ENCODE peak calls at places on chromosomes 5 and 9, in eight cellular contexts. One of them, this sample, is unnamed.

GRCh38 chr9:128936171-128936865 is 11.1 kb downstream of the DOLK start:
- DNase-seq in IMR-90: no peak
- DNase-seq in esophagus squamous epithelium: no peak
- DNase-seq in spleen: peak; percentile 63
- DNase-seq in body of pancreas: no peak
- DNase-seq in adrenal gland: no peak
- DNase-seq in prostate gland: no peak
- DNase-seq in stomach: no peak
- DNase-seq in this sample: no peak

GRCh38 chr5:176866913-176867312 is 32.2 kb downstream of the HK3 start:
- DNase-seq in IMR-90: no peak
- DNase-seq in esophagus squamous epithelium: no peak
- DNase-seq in spleen: no peak
- DNase-seq in body of pancreas: no peak
- DNase-seq in adrenal gland: peak; percentile 76
- DNase-seq in prostate gland: no peak
- DNase-seq in stomach: no peak
- DNase-seq in this sample: no peak

GRCh38 chr9:26975728-26976707 is 19.8 kb downstream of the IFT74 start:
- DNase-seq in IMR-90: peak; percentile 46
- DNase-seq in esophagus squamous epithelium: no peak
- DNase-seq in spleen: no peak
- DNase-seq in body of pancreas: peak; percentile 64
- DNase-seq in adrenal gland: peak; percentile 74
- DNase-seq in prostate gland: no peak
- DNase-seq in stomach: peak; percentile 38
- DNase-seq in this sample: peak; percentile 30

GRCh38 chr5:67095346-67095871 is 101.2 kb downstream of the CD180 start:
- DNase-seq in IMR-90: peak; percentile 33
- DNase-seq in esophagus squamous epithelium: no peak
- DNase-seq in spleen: no peak
- DNase-seq in body of pancreas: peak; percentile 64
- DNase-seq in adrenal gland: peak; percentile 86
- DNase-seq in prostate gland: peak; percentile 61
- DNase-seq in stomach: peak; percentile 63
- DNase-seq in this sample: peak; percentile 84

GRCh38 chr5:38468202-38468656 is 88.2 kb downstream of the LIFR start:
- DNase-seq in IMR-90: peak; percentile 97
- DNase-seq in esophagus squamous epithelium: no peak
- DNase-seq in spleen: no peak
- DNase-seq in body of pancreas: peak; percentile 40
- DNase-seq in adrenal gland: peak; percentile 62
- DNase-seq in prostate gland: no peak
- DNase-seq in stomach: no peak
- DNase-seq in this sample: no peak

GRCh38 chr5:2886531-2886930 is 135.1 kb upstream of the IRX2 start:
- DNase-seq in IMR-90: no peak
- DNase-seq in esophagus squamous epithelium: no peak
- DNase-seq in spleen: no peak
- DNase-seq in body of pancreas: no peak
- DNase-seq in adrenal gland: no peak
- DNase-seq in prostate gland: no peak
- DNase-seq in stomach: no peak
- DNase-seq in this sample: no peak

GRCh38 chr5:1488882-1489680 is 34.7 kb downstream of the LPCAT1 start:
- DNase-seq in IMR-90: peak; percentile 90
- DNase-seq in esophagus squamous epithelium: no peak
- DNase-seq in spleen: no peak
- DNase-seq in body of pancreas: peak; percentile 31
- DNase-seq in adrenal gland: no peak
- DNase-seq in prostate gland: no peak
- DNase-seq in stomach: no peak
- DNase-seq in this sample: no peak

GRCh38 chr5:53817183-53817582 is 256.7 kb downstream of the NDUFS4 start:
- DNase-seq in IMR-90: peak; percentile 10
- DNase-seq in esophagus squamous epithelium: no peak
- DNase-seq in spleen: no peak
- DNase-seq in body of pancreas: no peak
- DNase-seq in adrenal gland: no peak
- DNase-seq in prostate gland: no peak
- DNase-seq in stomach: no peak
- DNase-seq in this sample: no peak

GRCh38 chr5:130773813-130774212 is 391.2 kb downstream of the HINT1 start:
- DNase-seq in IMR-90: no peak
- DNase-seq in esophagus squamous epithelium: no peak
- DNase-seq in spleen: no peak
- DNase-seq in body of pancreas: no peak
- DNase-seq in adrenal gland: no peak
- DNase-seq in prostate gland: no peak
- DNase-seq in stomach: no peak
- DNase-seq in this sample: no peak

GRCh38 chr5:158569534-158569933 is 530.2 kb downstream of the EBF1 start:
- DNase-seq in IMR-90: no peak
- DNase-seq in esophagus squamous epithelium: no peak
- DNase-seq in spleen: no peak
- DNase-seq in body of pancreas: no peak
- DNase-seq in adrenal gland: no peak
- DNase-seq in prostate gland: no peak
- DNase-seq in stomach: no peak
- DNase-seq in this sample: no peak

GRCh38 chr9:107614765-107615164 is 125.2 kb upstream of the KLF4 start:
- DNase-seq in IMR-90: no peak
- DNase-seq in esophagus squamous epithelium: no peak
- DNase-seq in spleen: no peak
- DNase-seq in body of pancreas: no peak
- DNase-seq in adrenal gland: no peak
- DNase-seq in prostate gland: peak; percentile 9
- DNase-seq in stomach: no peak
- DNase-seq in this sample: no peak

GRCh38 chr9:107615325-107615724 is 125.8 kb upstream of the KLF4 start:
- DNase-seq in IMR-90: peak; percentile 24
- DNase-seq in esophagus squamous epithelium: no peak
- DNase-seq in spleen: no peak
- DNase-seq in body of pancreas: no peak
- DNase-seq in adrenal gland: no peak
- DNase-seq in prostate gland: no peak
- DNase-seq in stomach: no peak
- DNase-seq in this sample: no peak

GRCh38 chr9:107612136-107612535 is 122.6 kb upstream of the KLF4 start:
- DNase-seq in IMR-90: no peak
- DNase-seq in esophagus squamous epithelium: peak; percentile 3
- DNase-seq in spleen: peak; percentile 87
- DNase-seq in body of pancreas: peak; percentile 72
- DNase-seq in adrenal gland: peak; percentile 66
- DNase-seq in prostate gland: no peak
- DNase-seq in stomach: peak; percentile 29
- DNase-seq in this sample: peak; percentile 86

DNA sequence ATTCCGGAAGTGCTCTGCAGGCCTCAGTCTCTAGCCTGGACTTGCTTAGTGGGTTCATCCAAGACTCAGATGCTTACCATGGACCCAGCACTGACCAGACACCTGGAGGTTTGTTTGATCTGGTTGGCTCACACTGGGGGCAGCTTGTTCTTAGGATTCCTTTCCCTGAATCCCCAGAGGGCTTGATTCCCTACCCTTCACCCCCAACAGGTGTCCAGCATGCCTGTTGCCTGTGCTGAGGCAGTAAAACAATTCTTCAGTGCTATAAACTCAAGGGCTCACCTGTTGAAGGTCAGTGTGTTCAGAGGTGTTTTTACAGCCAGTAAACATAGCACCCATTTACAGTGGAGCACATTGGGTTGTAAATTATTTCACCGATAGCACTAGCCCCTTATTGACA is 123.7 kb upstream of the KLF4 start:
- DNase-seq in IMR-90: no peak
- DNase-seq in esophagus squamous epithelium: no peak
- DNase-seq in spleen: no peak
- DNase-seq in body of pancreas: no peak
- DNase-seq in adrenal gland: no peak
- DNase-seq in prostate gland: no peak
- DNase-seq in stomach: no peak
- DNase-seq in this sample: no peak
- TF ChIP-seq POLR2A in IMR-90: no peak
- TF ChIP-seq POLR2A in esophagus squamous epithelium: no peak
- TF ChIP-seq POLR2A in spleen: no peak
- TF ChIP-seq POLR2A in body of pancreas: no peak
- TF ChIP-seq POLR2A in adrenal gland: no peak
- TF ChIP-seq POLR2A in prostate gland: no peak
- TF ChIP-seq POLR2A in stomach: no peak
- TF ChIP-seq POLR2A in this sample: no peak

GRCh38 chr9:95111716-95112115 is 205.8 kb downstream of the FANCC start:
- DNase-seq in IMR-90: no peak
- DNase-seq in esophagus squamous epithelium: no peak
- DNase-seq in spleen: no peak
- DNase-seq in body of pancreas: no peak
- DNase-seq in adrenal gland: no peak
- DNase-seq in prostate gland: no peak
- DNase-seq in stomach: no peak
- DNase-seq in this sample: no peak

GRCh38 chr9:95115104-95115503 is 202.4 kb downstream of the FANCC start:
- DNase-seq in IMR-90: no peak
- DNase-seq in esophagus squamous epithelium: no peak
- DNase-seq in spleen: no peak
- DNase-seq in body of pancreas: no peak
- DNase-seq in adrenal gland: no peak
- DNase-seq in prostate gland: no peak
- DNase-seq in stomach: no peak
- DNase-seq in this sample: no peak

GRCh38 chr9:95112436-95113280 is 204.9 kb downstream of the FANCC start:
- DNase-seq in IMR-90: no peak
- DNase-seq in esophagus squamous epithelium: no peak
- DNase-seq in spleen: no peak
- DNase-seq in body of pancreas: no peak
- DNase-seq in adrenal gland: no peak
- DNase-seq in prostate gland: no peak
- DNase-seq in stomach: no peak
- DNase-seq in this sample: no peak

GRCh38 chr9:95116820-95117204 is 200.7 kb downstream of the FANCC start:
- DNase-seq in IMR-90: no peak
- DNase-seq in esophagus squamous epithelium: no peak
- DNase-seq in spleen: no peak
- DNase-seq in body of pancreas: no peak
- DNase-seq in adrenal gland: no peak
- DNase-seq in prostate gland: no peak
- DNase-seq in stomach: peak; percentile 60
- DNase-seq in this sample: no peak

GRCh38 chr9:95116002-95116819 is 201.3 kb downstream of the FANCC start:
- DNase-seq in IMR-90: no peak
- DNase-seq in esophagus squamous epithelium: no peak
- DNase-seq in spleen: no peak
- DNase-seq in body of pancreas: peak; percentile 51
- DNase-seq in adrenal gland: no peak
- DNase-seq in prostate gland: peak; percentile 90
- DNase-seq in stomach: peak; percentile 78
- DNase-seq in this sample: no peak
- H3K27ac ChIP-seq in IMR-90: no peak overlapping the region
- H3K27ac ChIP-seq in esophagus squamous epithelium: peak overlapping the region; percentile 55
- H3K27ac ChIP-seq in spleen: no peak overlapping the region
- H3K27ac ChIP-seq in body of pancreas: no peak overlapping the region
- H3K27ac ChIP-seq in adrenal gland: no peak overlapping the region
- H3K27ac ChIP-seq in prostate gland: peak overlapping the region; percentile 63
- H3K27ac ChIP-seq in stomach: peak overlapping the region; percentile 62
- H3K27ac ChIP-seq in this sample: no peak overlapping the region

GRCh38 chr5:96756985-96757384 is 50.8 kb downstream of the ERAP1 start:
- DNase-seq in IMR-90: no peak
- DNase-seq in esophagus squamous epithelium: no peak
- DNase-seq in spleen: no peak
- DNase-seq in body of pancreas: no peak
- DNase-seq in adrenal gland: no peak
- DNase-seq in prostate gland: no peak
- DNase-seq in stomach: no peak
- DNase-seq in this sample: no peak
- TF ChIP-seq POLR2A in IMR-90: no peak
- TF ChIP-seq POLR2A in esophagus squamous epithelium: no peak
- TF ChIP-seq POLR2A in spleen: no peak
- TF ChIP-seq POLR2A in body of pancreas: no peak
- TF ChIP-seq POLR2A in adrenal gland: no peak
- TF ChIP-seq POLR2A in prostate gland: no peak
- TF ChIP-seq POLR2A in stomach: no peak
- TF ChIP-seq POLR2A in this sample: no peak

GRCh38 chr5:134590992-134591659 is 41.5 kb downstream of the SAR1B start:
- DNase-seq in IMR-90: no peak
- DNase-seq in esophagus squamous epithelium: no peak
- DNase-seq in spleen: no peak
- DNase-seq in body of pancreas: no peak
- DNase-seq in adrenal gland: no peak
- DNase-seq in prostate gland: no peak
- DNase-seq in stomach: peak; percentile 68
- DNase-seq in this sample: no peak
- H3K27ac ChIP-seq in IMR-90: no peak overlapping the region
- H3K27ac ChIP-seq in esophagus squamous epithelium: no peak overlapping the region
- H3K27ac ChIP-seq in spleen: no peak overlapping the region
- H3K27ac ChIP-seq in body of pancreas: peak overlapping the region; percentile 57
- H3K27ac ChIP-seq in adrenal gland: no peak overlapping the region
- H3K27ac ChIP-seq in prostate gland: no peak overlapping the region
- H3K27ac ChIP-seq in stomach: no peak overlapping the region
- H3K27ac ChIP-seq in this sample: peak overlapping the region; percentile 49

GRCh38 chr9:100413839-100414420 is 13.0 kb upstream of the MSANTD3 start:
- DNase-seq in IMR-90: no peak
- DNase-seq in esophagus squamous epithelium: no peak
- DNase-seq in spleen: no peak
- DNase-seq in body of pancreas: no peak
- DNase-seq in adrenal gland: no peak
- DNase-seq in prostate gland: no peak
- DNase-seq in stomach: no peak
- DNase-seq in this sample: no peak

GRCh38 chr9:100406962-100407361 is 20.0 kb upstream of the MSANTD3 start:
- DNase-seq in IMR-90: no peak
- DNase-seq in esophagus squamous epithelium: no peak
- DNase-seq in spleen: no peak
- DNase-seq in body of pancreas: no peak
- DNase-seq in adrenal gland: no peak
- DNase-seq in prostate gland: no peak
- DNase-seq in stomach: no peak
- DNase-seq in this sample: no peak

GRCh38 chr9:100409176-100409556 is 17.8 kb upstream of the MSANTD3 start:
- DNase-seq in IMR-90: no peak
- DNase-seq in esophagus squamous epithelium: no peak
- DNase-seq in spleen: no peak
- DNase-seq in body of pancreas: no peak
- DNase-seq in adrenal gland: no peak
- DNase-seq in prostate gland: no peak
- DNase-seq in stomach: no peak
- DNase-seq in this sample: no peak

GRCh38 chr9:100408541-100409175 is 18.3 kb upstream of the MSANTD3 start:
- DNase-seq in IMR-90: no peak
- DNase-seq in esophagus squamous epithelium: no peak
- DNase-seq in spleen: no peak
- DNase-seq in body of pancreas: no peak
- DNase-seq in adrenal gland: no peak
- DNase-seq in prostate gland: no peak
- DNase-seq in stomach: no peak
- DNase-seq in this sample: no peak

GRCh38 chr9:100411472-100412270 is 15.3 kb upstream of the MSANTD3 start:
- DNase-seq in IMR-90: peak; percentile 85
- DNase-seq in esophagus squamous epithelium: peak; percentile 37
- DNase-seq in spleen: peak; percentile 95
- DNase-seq in body of pancreas: peak; percentile 96
- DNase-seq in adrenal gland: peak; percentile 94
- DNase-seq in prostate gland: peak; percentile 85
- DNase-seq in stomach: peak; percentile 91
- DNase-seq in this sample: peak; percentile 94
- TF ChIP-seq POLR2A in IMR-90: peak; percentile 32
- TF ChIP-seq POLR2A in esophagus squamous epithelium: no peak
- TF ChIP-seq POLR2A in spleen: no peak
- TF ChIP-seq POLR2A in body of pancreas: peak; percentile 66
- TF ChIP-seq POLR2A in adrenal gland: no peak
- TF ChIP-seq POLR2A in prostate gland: peak; percentile 26
- TF ChIP-seq POLR2A in stomach: no peak
- TF ChIP-seq POLR2A in this sample: no peak

GRCh38 chr5:78727786-78728761 is 79.5 kb upstream of the LHFPL2 start:
- DNase-seq in IMR-90: no peak
- DNase-seq in esophagus squamous epithelium: no peak
- DNase-seq in spleen: no peak
- DNase-seq in body of pancreas: no peak
- DNase-seq in adrenal gland: no peak
- DNase-seq in prostate gland: no peak
- DNase-seq in stomach: peak; percentile 31
- DNase-seq in this sample: no peak
- H3K27ac ChIP-seq in IMR-90: no peak overlapping the region
- H3K27ac ChIP-seq in esophagus squamous epithelium: no peak overlapping the region
- H3K27ac ChIP-seq in spleen: peak overlapping the region; percentile 73
- H3K27ac ChIP-seq in body of pancreas: no peak overlapping the region
- H3K27ac ChIP-seq in adrenal gland: no peak overlapping the region
- H3K27ac ChIP-seq in prostate gland: no peak overlapping the region
- H3K27ac ChIP-seq in stomach: no peak overlapping the region
- H3K27ac ChIP-seq in this sample: no peak overlapping the region